ENCODE peak calls at places on chromosomes 3 and 15, in four cellular contexts. A, Z, F and Q are unnamed samples. For H3K4me1, the result is how much of the 10 kb centered on the place peaks cover.

GRCh38 chr15:53835309-53835708 is 75.8 kb upstream of the WDR72 start:
- DNase-seq in Z (no peak), F (no peak), A (no peak), Q (no peak)

GRCh38 chr15:41655716-41656115 is 4.5 kb upstream of the MGA start:
- DNase-seq in A (no peak), Z (no peak), F (no peak), Q (no peak)

GRCh38 chr15:76150971-76151598 is 91.3 kb downstream of the TMEM266 start:
- DNase-seq in Z (peak), A (peak), F (peak), Q (peak)

GRCh38 chr15:76139368-76140068 is 79.7 kb downstream of the TMEM266 start:
- DNase-seq in Z (peak), F (peak), A (peak), Q (peak)

GRCh38 chr3:188233320-188233719 is 79.4 kb downstream of the LPP start:
- DNase-seq in Z (no peak), F (no peak), A (no peak), Q (no peak)

GRCh38 chr3:57157666-57158065 is 7.5 kb downstream of the IL17RD start:
- DNase-seq in F (no peak), Z (no peak), A (no peak), Q (no peak)

GRCh38 chr3:111723293-111723963 is 128.3 kb upstream of the ZBED2 start:
- DNase-seq in A (no peak), F (no peak), Z (no peak), Q (no peak)

GRCh38 chr3:44584646-44585501 is at the start of gene ZNF660:
- DNase-seq in Z (peak), F (peak), A (peak), Q (peak)

GRCh38 chr3:132394334-132394733 is 23.0 kb upstream of the DNAJC13 start:
- DNase-seq in A (no peak), F (no peak), Z (peak), Q (no peak)

GRCh38 chr3:65262554-65262953 is 574.8 kb upstream of the ADAMTS9 start:
- DNase-seq in A (no peak), Z (no peak), F (no peak), Q (no peak)

GRCh38 chr3:13276438-13277129 is 143.5 kb downstream of the NUP210 start:
- DNase-seq in A (no peak), Z (peak), F (no peak), Q (no peak)

GRCh38 chr15:73704869-73705645 is 20.9 kb downstream of the CD276 start:
- DNase-seq in Z (peak), A (peak), F (peak), Q (peak)

GRCh38 chr3:128454310-128454618 is 12.4 kb downstream of the DNAJB8 start:
- DNase-seq in Z (no peak), F (no peak), A (no peak), Q (no peak)

GRCh38 chr3:192597511-192597910 is 129.8 kb downstream of the FGF12 start:
- DNase-seq in A (no peak), F (no peak), Z (no peak), Q (no peak)

GRCh38 chr3:37974121-37974927 is 16.3 kb upstream of the VILL start:
- DNase-seq in Z (peak), F (no peak), A (peak), Q (peak)

GRCh38 chr15:58021332-58022230 is 43.9 kb downstream of the ALDH1A2 start:
- DNase-seq in Z (no peak), A (no peak), F (no peak), Q (no peak)

GRCh38 chr15:45091581-45091980 is 22.4 kb downstream of the DUOX2 start:
- DNase-seq in Z (no peak), A (no peak), F (no peak), Q (no peak)

GRCh38 chr3:37536033-37536432 is 325.6 kb upstream of the CTDSPL start:
- DNase-seq in F (no peak), A (no peak), Z (no peak), Q (no peak)

GRCh38 chr15:73305331-73306211 is 63.2 kb downstream of the HCN4 start:
- DNase-seq in F (peak), A (peak), Z (peak), Q (peak)

GRCh38 chr15:20345401-20345958 is 196.1 kb downstream of the GOLGA6L6 start:
- DNase-seq in A (no peak), Z (peak), F (no peak), Q (no peak)

GRCh38 chr3:33064929-33065328 is 32.0 kb downstream of the GLB1 start:
- DNase-seq in F (no peak), Z (no peak), A (peak), Q (no peak)

GRCh38 chr3:190132376-190132775 is 11.7 kb upstream of the P3H2 start:
- DNase-seq in F (no peak), A (no peak), Z (no peak), Q (no peak)

GRCh38 chr15:70071799-70072198 is 25.9 kb downstream of the TLE3 start:
- DNase-seq in A (no peak), F (no peak), Z (no peak), Q (no peak)

GRCh38 chr3:149055575-149055974 is 30.8 kb downstream of the HLTF start:
- DNase-seq in A (no peak), Z (no peak), F (no peak), Q (no peak)

GRCh38 chr15:28913171-28913765 is 27.5 kb downstream of the APBA2 start:
- DNase-seq in F (no peak), A (no peak), Z (peak), Q (no peak)

GRCh38 chr3:129645291-129645690 is 38.8 kb upstream of the PLXND1 start:
- DNase-seq in F (no peak), A (no peak), Z (no peak), Q (no peak)

GRCh38 chr3:195556390-195556789 is 13.3 kb upstream of the PPP1R2 start:
- DNase-seq in Z (no peak), A (peak), F (no peak), Q (no peak)

GRCh38 chr15:75348034-75348562 is 1.3 kb downstream of the NEIL1 start:
- DNase-seq in A (no peak), Z (peak), F (no peak), Q (no peak)

GRCh38 chr3:107993771-107994170 is 97.1 kb downstream of the CD47 start:
- DNase-seq in Z (no peak), F (no peak), A (no peak), Q (no peak)

GRCh38 chr3:100002599-100003350 is 111.5 kb downstream of the FILIP1L start:
- DNase-seq in F (no peak), Z (no peak), A (peak), Q (no peak)

GRCh38 chr3:176906046-176906905 is 291.0 kb downstream of the TBL1XR1 start:
- DNase-seq in A (no peak), Z (peak), F (no peak), Q (peak)

GRCh38 chr15:98567951-98568350 is 80.4 kb upstream of the IGF1R start:
- DNase-seq in A (no peak), F (no peak), Z (no peak), Q (no peak)

GRCh38 chr3:48598323-48599076 is 3.4 kb upstream of the COL7A1 start:
- DNase-seq in A (no peak), F (no peak), Z (no peak), Q (peak)

GRCh38 chr15:89346516-89346915 is 11.9 kb upstream of the POLG start:
- DNase-seq in Z (no peak), A (no peak), F (no peak), Q (no peak)

GRCh38 chr3:115217678-115218451 is 70.8 kb upstream of the ZBTB20 start:
- DNase-seq in A (peak), F (peak), Z (peak), Q (peak)

GRCh38 chr15:33742807-33743206 is 225.5 kb upstream of the CHRM5 start:
- DNase-seq in A (no peak), F (no peak), Z (no peak), Q (no peak)

GRCh38 chr3:47399016-47399415 is 18.2 kb downstream of the PTPN23 start:
- DNase-seq in Z (no peak), F (no peak), A (no peak), Q (no peak)

GRCh38 chr3:162632672-162633071 is 1136.1 kb downstream of the OTOL1 start:
- DNase-seq in A (no peak), F (no peak), Z (no peak), Q (no peak)

GRCh38 chr3:134211797-134212196 is 38.9 kb downstream of the RYK start:
- DNase-seq in A (peak), F (no peak), Z (peak), Q (no peak)
- TF ChIP-seq YY1 in A (no peak), F (no peak), Z (no peak), Q (no peak)

DNA sequence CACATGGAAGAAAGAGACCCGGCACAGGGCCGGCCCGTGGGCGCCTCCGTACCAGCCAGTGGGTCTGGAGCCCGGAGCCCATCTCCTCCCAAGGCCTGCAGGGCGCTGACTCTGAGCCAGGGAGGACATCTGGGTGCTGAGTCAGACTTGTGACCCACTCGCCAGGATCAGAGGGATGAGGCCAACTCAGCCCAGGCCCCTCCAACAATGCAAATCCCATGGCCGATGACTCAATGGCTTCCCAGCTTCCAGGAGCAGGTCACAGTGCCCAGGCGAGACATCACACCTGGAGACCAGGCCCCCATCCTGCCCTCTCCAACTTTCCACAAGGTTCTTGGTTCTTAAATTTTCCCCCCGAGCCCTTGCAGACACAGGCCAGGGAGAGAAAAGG is 95.1 kb downstream of the LRIG1 start:
- DNase-seq in A (no peak), F (no peak), Z (no peak), Q (no peak)
- H3K4me1 ChIP-seq in A (under half), F (under half), Z (under half), Q (under half)

GRCh38 chr15:49042165-49042564 is 4.1 kb downstream of the SECISBP2L start:
- DNase-seq in A (no peak), Z (no peak), F (no peak), Q (no peak)
- TF ChIP-seq YY1 in A (no peak), Z (no peak), F (no peak), Q (no peak)

GRCh38 chr3:19959505-19959904 is 12.6 kb downstream of the RAB5A start:
- DNase-seq in A (no peak), Z (no peak), F (no peak), Q (no peak)

GRCh38 chr3:19960670-19961069 is 13.8 kb downstream of the RAB5A start:
- DNase-seq in Z (no peak), F (no peak), A (no peak), Q (no peak)

GRCh38 chr3:19950316-19950715 is 3.4 kb downstream of the RAB5A start:
- DNase-seq in F (no peak), A (no peak), Z (no peak), Q (no peak)

GRCh38 chr3:19954676-19955075 is 7.8 kb downstream of the RAB5A start:
- DNase-seq in Z (no peak), A (no peak), F (no peak), Q (no peak)
- H3K4me1 ChIP-seq in Z (under half), A (under half), F (under half), Q (under half)

GRCh38 chr3:125053304-125053699 is 2.5 kb downstream of the HEG1 start:
- DNase-seq in Z (no peak), A (no peak), F (no peak), Q (no peak)

GRCh38 chr3:125052671-125053303 is 3.0 kb downstream of the HEG1 start:
- DNase-seq in A (no peak), F (no peak), Z (no peak), Q (no peak)

GRCh38 chr3:125051205-125051604 is 4.6 kb downstream of the HEG1 start:
- DNase-seq in Z (no peak), F (no peak), A (no peak), Q (no peak)

GRCh38 chr3:125050486-125051172 is 5.2 kb downstream of the HEG1 start:
- DNase-seq in F (no peak), Z (no peak), A (no peak), Q (no peak)

DNA sequence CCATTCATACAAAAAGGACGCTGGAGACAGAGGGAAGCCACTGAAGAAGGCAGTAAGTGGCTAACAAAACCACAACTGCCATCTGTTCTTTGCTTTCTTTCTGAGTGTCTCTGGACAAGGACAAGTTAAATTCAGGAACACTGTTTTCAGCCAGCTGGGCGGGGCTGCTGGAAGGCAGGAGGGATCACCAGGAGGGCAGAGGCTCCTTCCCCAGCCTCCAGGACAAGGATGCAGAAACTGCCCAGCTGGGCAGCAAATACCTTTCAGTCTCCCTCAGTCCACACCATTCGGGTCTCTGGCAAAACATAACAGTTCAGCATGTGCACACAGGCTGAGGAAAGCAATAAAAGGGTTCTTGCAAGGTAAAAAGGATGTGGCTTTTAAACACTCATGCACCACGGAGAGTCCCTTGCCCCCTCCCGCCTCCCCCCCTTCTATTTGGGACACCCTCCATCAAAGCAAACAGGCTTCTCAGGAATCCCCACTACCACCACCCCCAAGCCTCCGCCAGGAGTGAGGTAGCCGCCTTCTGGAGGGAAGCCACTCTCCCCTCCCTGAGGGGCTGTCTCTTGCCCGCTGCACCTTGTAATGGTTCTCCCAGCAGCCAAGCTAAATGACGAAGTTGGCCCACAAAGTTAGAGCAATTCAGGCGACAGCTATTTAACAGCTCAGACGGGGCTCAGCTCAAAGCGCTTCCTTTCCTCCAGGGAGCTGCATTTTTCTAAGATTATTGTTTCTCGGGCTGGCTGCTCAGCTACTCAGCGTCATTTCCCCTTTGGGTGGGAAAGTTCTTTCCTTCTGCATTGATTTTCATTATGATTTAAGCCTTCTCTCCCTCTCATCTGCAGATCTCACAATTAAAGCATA is 3.8 kb downstream of the HEG1 start:
- DNase-seq in A (no peak), F (no peak), Z (no peak), Q (no peak)
- TF ChIP-seq YY1 in A (no peak), F (no peak), Z (no peak), Q (no peak)